ENCODE peak calls at places on chromosomes 7 and 10, in six cellular contexts. R is Kasumi-1, A is germinal center, N is T follicular helper cell, G is nephron progenitor cell, D is LoVo. C is an unnamed sample.

GRCh38 chr10:132708441-132708840 is 77.5 kb downstream of the NKX6-2 start:
- DNase-seq in R (no peak), A (no peak), N (no peak), G (no peak), D (no peak), C (no peak)

GRCh38 chr7:100544949-100545635 is 6.1 kb downstream of the AGFG2 start:
- DNase-seq in R (no peak), A (no peak), N (no peak), G (no peak), D (no peak), C (no peak)

GRCh38 chr7:40915061-40915460 is 780.3 kb downstream of the SUGCT start:
- DNase-seq in R (no peak), A (no peak), N (no peak), G (no peak), D (peak), C (no peak)

GRCh38 chr7:27181795-27182275 is 3.2 kb downstream of the HOXA11 start:
- DNase-seq in R (no peak), A (no peak), N (no peak), G (peak), D (no peak), C (no peak)

GRCh38 chr7:2520131-2520807 is 695 bp downstream of the LFNG start:
- DNase-seq in R (no peak), A (peak), N (no peak), G (no peak), D (peak), C (no peak)

GRCh38 chr7:112511451-112512220 is 30.8 kb downstream of the LSMEM1 start:
- DNase-seq in R (no peak), A (no peak), N (no peak), G (no peak), D (no peak), C (no peak)

GRCh38 chr10:99619851-99620712 is at the start of gene SLC25A28:
- DNase-seq in R (peak), A (peak), N (no peak), G (peak), D (peak), C (peak)

GRCh38 chr7:116792813-116793212 is 69.6 kb upstream of the CAPZA2 start:
- DNase-seq in R (no peak), A (no peak), N (no peak), G (no peak), D (no peak), C (no peak)

GRCh38 chr7:12747687-12748306 is 60.4 kb downstream of the ARL4A start:
- DNase-seq in R (no peak), A (no peak), N (no peak), G (no peak), D (no peak), C (no peak)

GRCh38 chr10:95275726-95276366 is 15.0 kb downstream of the PDLIM1 start:
- DNase-seq in R (no peak), A (no peak), N (no peak), G (no peak), D (no peak), C (no peak)

GRCh38 chr10:94314913-94315545 is 47.7 kb downstream of the NOC3L start:
- DNase-seq in R (no peak), A (no peak), N (no peak), G (no peak), D (no peak), C (no peak)

GRCh38 chr10:128035557-128035973 is 90.7 kb downstream of the MKI67 start:
- DNase-seq in R (peak), A (peak), N (peak), G (peak), D (no peak), C (peak)

C was measured in effector CD4-positive, alpha-beta T cell.